ENCODE peak calls at places on chromosomes 2 and 18, in nine cellular contexts. X is left ventricle myocardium inferior, K is GM23248, G is MM.1S, E is body of pancreas, U is RWPE1, I is substantia nigra, D is tibial nerve, P is prostate gland. F is an unnamed sample.

GRCh38 chr18:66513996-66514395 is 89.9 kb downstream of the CDH19 start:
- DNase-seq in X (no peak), K (no peak), G (no peak), E (no peak), U (no peak), I (no peak), D (no peak), P (no peak), F (no peak)

GRCh38 chr2:160427629-160428424 is 65.8 kb downstream of the RBMS1 start:
- DNase-seq in X (no peak), K (peak), G (peak), E (no peak), U (no peak), I (no peak), D (no peak), P (no peak), F (no peak)

GRCh38 chr2:100194951-100195350 is 52.6 kb upstream of the AFF3 start:
- DNase-seq in X (no peak), K (no peak), G (no peak), E (no peak), U (no peak), I (no peak), D (no peak), P (no peak), F (no peak)

GRCh38 chr2:216526939-216527338 is 28.3 kb downstream of the RPL37A start:
- DNase-seq in X (no peak), K (no peak), G (no peak), E (no peak), U (no peak), I (no peak), D (no peak), P (no peak), F (no peak)

GRCh38 chr2:112665113-112665780 is 19.5 kb downstream of the SLC20A1 start:
- DNase-seq in X (no peak), K (no peak), G (no peak), E (no peak), U (no peak), I (no peak), D (no peak), P (peak), F (no peak)

GRCh38 chr2:46175409-46175808 is 121.8 kb upstream of the EPAS1 start:
- DNase-seq in X (no peak), K (peak), G (no peak), E (no peak), U (no peak), I (no peak), D (no peak), P (no peak), F (no peak)

GRCh38 chr18:35127201-35127600 is 86.0 kb downstream of the MAPRE2 start:
- DNase-seq in X (no peak), K (no peak), G (no peak), E (no peak), U (no peak), I (no peak), D (no peak), P (no peak), F (no peak)

GRCh38 chr2:10787176-10787968 is 25.2 kb downstream of the PDIA6 start:
- DNase-seq in X (no peak), K (peak), G (peak), E (no peak), U (no peak), I (no peak), D (no peak), P (no peak), F (no peak)

GRCh38 chr2:230664128-230664527 is 48.5 kb upstream of the CAB39 start:
- DNase-seq in X (peak), K (peak), G (no peak), E (no peak), U (no peak), I (no peak), D (no peak), P (no peak), F (no peak)

GRCh38 chr2:180980943-180981898 is 816 bp downstream of the UBE2E3 start:
- DNase-seq in X (peak), K (peak), G (peak), E (peak), U (no peak), I (peak), D (no peak), P (peak), F (no peak)

GRCh38 chr2:161974417-161974816 is 99.6 kb downstream of the DPP4 start:
- DNase-seq in X (no peak), K (no peak), G (no peak), E (no peak), U (no peak), I (no peak), D (no peak), P (no peak), F (no peak)

GRCh38 chr2:105470979-105471378 is 72.1 kb upstream of the FHL2 start:
- DNase-seq in X (no peak), K (no peak), G (no peak), E (no peak), U (no peak), I (no peak), D (no peak), P (no peak), F (no peak)

GRCh38 chr2:145344076-145344724 is 824.3 kb upstream of the ZEB2 start:
- DNase-seq in X (no peak), K (peak), G (no peak), E (no peak), U (no peak), I (no peak), D (no peak), P (no peak), F (no peak)

GRCh38 chr18:43563780-43564179 is 286.5 kb upstream of the SYT4 start:
- DNase-seq in X (no peak), K (peak), G (peak), E (peak), U (peak), I (no peak), D (no peak), P (no peak), F (no peak)

GRCh38 chr2:112869258-112869842 is 32.8 kb upstream of the IL1B start:
- DNase-seq in X (peak), K (peak), G (no peak), E (peak), U (peak), I (no peak), D (peak), P (peak), F (no peak)

GRCh38 chr2:159897720-159898119 is 99.7 kb upstream of the CD302 start:
- DNase-seq in X (no peak), K (no peak), G (no peak), E (no peak), U (no peak), I (no peak), D (no peak), P (no peak), F (no peak)

GRCh38 chr2:189233527-189233926 is 54.0 kb upstream of the COL5A2 start:
- DNase-seq in X (no peak), K (peak), G (no peak), E (no peak), U (no peak), I (no peak), D (no peak), P (no peak), F (no peak)

GRCh38 chr2:192194065-192194865 is 468 bp downstream of the TMEFF2 start:
- DNase-seq in X (peak), K (peak), G (no peak), E (no peak), U (peak), I (no peak), D (no peak), P (no peak), F (no peak)

GRCh38 chr2:83665894-83666293 is 793.2 kb downstream of the SUCLG1 start:
- DNase-seq in X (no peak), K (peak), G (no peak), E (no peak), U (peak), I (no peak), D (no peak), P (no peak), F (no peak)

GRCh38 chr2:233042549-233042948 is 10.1 kb downstream of the NEU2 start:
- DNase-seq in X (no peak), K (no peak), G (no peak), E (no peak), U (no peak), I (no peak), D (no peak), P (no peak), F (no peak)

GRCh38 chr2:70300771-70301343 is 1.0 kb downstream of the FAM136A start:
- DNase-seq in X (no peak), K (no peak), G (no peak), E (no peak), U (no peak), I (no peak), D (no peak), P (no peak), F (no peak)

GRCh38 chr2:101718993-101719571 is 21.6 kb downstream of the MAP4K4 start:
- DNase-seq in X (no peak), K (peak), G (no peak), E (no peak), U (no peak), I (no peak), D (no peak), P (no peak), F (no peak)

GRCh38 chr2:45288532-45288931 is 279.3 kb upstream of the SIX2 start:
- DNase-seq in X (no peak), K (peak), G (no peak), E (no peak), U (no peak), I (no peak), D (no peak), P (no peak), F (no peak)

GRCh38 chr2:88159955-88160415 is 10.2 kb upstream of the THNSL2 start:
- DNase-seq in X (no peak), K (peak), G (peak), E (peak), U (peak), I (no peak), D (peak), P (peak), F (no peak)

GRCh38 chr2:117618607-117619006 is 195.9 kb upstream of the DDX18 start:
- DNase-seq in X (no peak), K (no peak), G (no peak), E (no peak), U (no peak), I (no peak), D (no peak), P (no peak), F (no peak)

GRCh38 chr2:190202018-190202417 is 117.6 kb downstream of the HIBCH start:
- DNase-seq in X (no peak), K (no peak), G (no peak), E (no peak), U (no peak), I (no peak), D (no peak), P (no peak), F (no peak)

GRCh38 chr2:235183789-235184188 is 232.0 kb downstream of the SH3BP4 start:
- DNase-seq in X (no peak), K (peak), G (no peak), E (no peak), U (no peak), I (no peak), D (no peak), P (no peak), F (no peak)

GRCh38 chr2:234555616-234556249 is 58.9 kb upstream of the ARL4C start:
- DNase-seq in X (no peak), K (no peak), G (no peak), E (no peak), U (no peak), I (no peak), D (no peak), P (no peak), F (no peak)

GRCh38 chr2:73260338-73260984 is 23.8 kb downstream of the FBXO41 start:
- DNase-seq in X (peak), K (peak), G (peak), E (peak), U (peak), I (no peak), D (no peak), P (peak), F (no peak)

GRCh38 chr18:26057208-26057821 is 33.1 kb downstream of the SS18 start:
- DNase-seq in X (no peak), K (no peak), G (no peak), E (no peak), U (no peak), I (no peak), D (no peak), P (no peak), F (peak)

GRCh38 chr2:70647873-70648481 is 94.4 kb upstream of the TGFA start:
- DNase-seq in X (peak), K (peak), G (peak), E (peak), U (peak), I (no peak), D (peak), P (peak), F (peak)

GRCh38 chr18:12840382-12840781 is 43.7 kb downstream of the PTPN2 start:
- DNase-seq in X (no peak), K (no peak), G (no peak), E (no peak), U (no peak), I (no peak), D (no peak), P (no peak), F (no peak)

GRCh38 chr18:12839057-12839525 is 44.9 kb downstream of the PTPN2 start:
- DNase-seq in X (no peak), K (peak), G (peak), E (no peak), U (peak), I (no peak), D (no peak), P (no peak), F (no peak)

GRCh38 chr18:12838178-12838634 is 45.8 kb downstream of the PTPN2 start:
- DNase-seq in X (no peak), K (peak), G (peak), E (peak), U (peak), I (no peak), D (peak), P (peak), F (no peak)

GRCh38 chr18:12841070-12841469 is 43.0 kb downstream of the PTPN2 start:
- DNase-seq in X (no peak), K (no peak), G (no peak), E (no peak), U (no peak), I (no peak), D (no peak), P (no peak), F (no peak)

DNA sequence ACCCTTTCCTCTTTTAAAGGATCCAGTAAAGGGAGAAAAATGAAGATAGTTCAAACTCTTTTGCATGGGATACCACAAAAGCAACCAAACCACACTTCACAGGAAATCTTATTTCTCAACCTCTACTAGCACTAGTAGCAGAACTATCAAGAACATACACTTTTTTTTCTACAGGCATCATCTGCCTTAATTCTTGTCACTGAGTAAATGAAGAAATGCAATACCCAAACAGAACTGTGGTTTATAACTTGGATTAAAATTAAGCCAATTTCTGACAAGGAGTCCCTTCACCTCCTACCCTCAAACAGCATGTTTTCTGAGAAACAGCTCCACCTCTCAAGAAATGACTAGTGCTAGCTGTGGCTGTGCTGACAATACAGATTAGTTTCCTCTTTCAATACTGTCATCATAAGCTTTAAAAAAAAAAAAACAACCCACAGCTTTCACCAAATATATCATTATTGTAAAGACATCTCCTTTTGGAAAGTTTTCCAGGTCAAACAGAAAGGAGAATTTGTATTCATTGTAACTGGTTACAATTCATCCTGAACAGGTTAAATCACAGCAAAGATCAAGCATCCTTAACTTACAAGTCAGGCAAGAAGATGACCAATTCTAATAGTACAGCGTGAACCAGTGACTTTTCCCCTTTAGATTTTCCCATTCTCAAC is 44.4 kb downstream of the PTPN2 start:
- DNase-seq in X (no peak), K (peak), G (peak), E (no peak), U (no peak), I (no peak), D (no peak), P (no peak), F (no peak)
- H3K27ac ChIP-seq in X (peak), K (peak), G (peak), E (peak), U (no peak), I (no peak), D (peak), P (no peak), F (peak)

GRCh38 chr2:221533299-221533698 is 38.8 kb downstream of the EPHA4 start:
- DNase-seq in X (no peak), K (peak), G (no peak), E (no peak), U (peak), I (no peak), D (no peak), P (no peak), F (no peak)
- H3K27ac ChIP-seq in X (no peak), K (no peak), G (no peak), E (no peak), U (no peak), I (no peak), D (no peak), P (no peak), F (no peak)

DNA sequence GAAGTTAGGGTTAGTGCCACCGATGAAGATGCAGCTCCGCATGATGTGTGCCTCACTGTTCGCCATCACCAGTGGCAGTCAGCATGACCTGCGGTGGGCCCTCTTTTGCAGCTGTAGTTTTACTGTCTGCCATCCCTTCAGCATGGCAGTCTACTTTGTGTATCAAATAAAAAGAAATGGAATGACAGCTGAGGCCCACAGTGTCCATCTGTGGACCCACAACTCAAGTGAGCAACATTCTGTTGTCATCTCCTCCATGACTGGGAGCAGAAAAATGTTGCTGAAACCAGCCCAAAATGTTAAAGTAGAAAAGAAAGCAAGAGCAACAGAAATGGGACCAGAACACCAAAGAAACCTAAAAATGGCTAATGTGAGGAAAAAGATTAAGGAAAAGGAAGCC is 128.7 kb downstream of the MEP1B start:
- DNase-seq in X (no peak), K (peak), G (no peak), E (no peak), U (no peak), I (no peak), D (no peak), P (no peak), F (no peak)
- H3K27ac ChIP-seq in X (no peak), K (peak), G (no peak), E (no peak), U (no peak), I (no peak), D (no peak), P (no peak), F (no peak)

DNA sequence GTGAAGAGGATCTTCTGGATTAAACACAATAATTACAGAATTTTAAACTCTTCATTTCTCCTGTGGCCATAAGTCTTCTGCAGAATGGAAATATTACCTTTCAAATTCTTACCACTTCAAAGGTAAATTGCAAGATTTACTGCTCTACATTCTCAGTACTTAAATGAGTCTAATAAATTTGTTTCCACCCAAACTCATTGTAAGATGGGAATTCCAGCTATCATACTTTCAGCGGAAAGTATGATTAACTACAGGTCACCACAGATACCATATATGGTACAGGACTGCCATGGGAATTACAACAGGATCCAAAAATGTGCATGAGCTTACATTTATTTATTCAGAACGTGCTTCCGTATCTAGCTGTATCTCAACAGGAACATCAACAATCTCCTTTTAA is 3.1 kb downstream of the DSC3 start:
- DNase-seq in X (no peak), K (no peak), G (no peak), E (no peak), U (peak), I (no peak), D (no peak), P (no peak), F (no peak)
- H3K27ac ChIP-seq in X (no peak), K (no peak), G (no peak), E (no peak), U (no peak), I (no peak), D (no peak), P (no peak), F (no peak)

DNA sequence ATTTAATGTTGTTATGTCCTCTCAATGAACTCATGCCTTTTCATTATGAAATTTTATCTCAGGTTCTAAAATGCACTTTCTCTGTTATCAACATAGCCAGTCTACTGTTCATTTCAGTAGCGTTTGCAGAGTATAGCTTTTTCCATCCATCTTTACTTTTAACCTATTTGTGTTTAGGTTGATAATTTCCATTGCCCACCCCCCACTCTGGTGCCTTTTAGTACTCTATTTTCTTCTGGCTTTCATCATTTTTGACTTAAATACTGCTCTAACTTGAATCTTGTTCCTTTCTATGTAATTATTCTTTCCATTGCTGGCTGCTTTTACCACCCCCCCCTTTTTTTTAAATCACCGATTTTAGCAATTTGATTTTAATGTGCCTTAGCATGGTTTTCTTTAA is 585.0 kb upstream of the LRATD1 start:
- DNase-seq in X (no peak), K (no peak), G (no peak), E (no peak), U (no peak), I (no peak), D (no peak), P (no peak), F (no peak)
- H3K27ac ChIP-seq in X (no peak), K (no peak), G (no peak), E (no peak), U (no peak), I (no peak), D (no peak), P (no peak), F (no peak)

GRCh38 chr2:240256704-240257637 is 116.5 kb upstream of the OTOS start:
- DNase-seq in X (no peak), K (no peak), G (no peak), E (no peak), U (no peak), I (no peak), D (no peak), P (no peak), F (no peak)
- H3K27ac ChIP-seq in X (peak), K (no peak), G (no peak), E (peak), U (peak), I (no peak), D (no peak), P (peak), F (no peak)

DNA sequence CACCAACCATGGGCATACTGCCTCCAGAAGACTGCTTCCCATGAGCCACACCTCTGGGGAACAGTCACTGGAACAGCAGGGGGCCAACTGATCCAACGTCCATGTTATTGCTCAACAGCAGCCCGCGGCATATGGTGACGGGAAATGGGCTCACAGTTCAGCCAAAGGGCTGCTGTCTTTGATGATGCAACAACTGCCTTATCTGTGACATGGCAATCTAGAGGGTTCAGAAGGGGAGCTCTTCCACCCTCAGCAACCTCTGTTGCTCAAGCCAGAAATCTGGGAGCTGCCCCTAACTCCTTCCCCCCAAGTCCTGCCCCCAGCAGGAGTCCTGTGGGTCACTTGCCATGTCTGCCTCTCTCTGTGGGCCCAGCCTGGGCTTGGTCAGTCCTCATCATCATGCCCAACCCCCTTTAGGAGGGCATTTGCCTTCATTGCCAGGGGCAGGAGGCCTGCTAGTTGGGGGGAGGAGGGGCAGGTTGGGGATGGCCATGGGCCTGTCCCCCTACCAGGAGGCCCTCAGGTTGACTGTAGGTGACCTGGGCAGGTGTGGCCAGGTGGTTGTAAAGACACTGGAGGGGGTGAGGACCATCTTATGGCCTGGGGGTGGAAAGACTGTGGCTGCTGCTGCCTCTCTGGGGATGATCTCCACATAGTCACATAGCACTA is 212.9 kb downstream of the CYP26B1 start:
- DNase-seq in X (peak), K (peak), G (no peak), E (no peak), U (no peak), I (no peak), D (peak), P (no peak), F (no peak)
- H3K27ac ChIP-seq in X (peak), K (peak), G (no peak), E (no peak), U (no peak), I (no peak), D (peak), P (no peak), F (no peak)